ENCODE peak calls at places on chromosome 13, in four cellular contexts. P is LoVo; V is activated naive CD4-positive, alpha-beta T cell treated with Interleukin-2 at 50 U/mL for 16 hours; L is astrocyte of the spinal cord. H is an unnamed sample.
A peak's percentile ranks its signal among the peaks of the same experiment; 100 is the strongest.

GRCh38 chr13:113851826-113852535 is 11.9 kb downstream of the GAS6 start:
- DNase-seq in L (no peak), P (no peak), V (no peak), H (no peak)

GRCh38 chr13:76711515-76712182 is 174.6 kb downstream of the KCTD12 start:
- DNase-seq in L (peak; percentile 93), P (no peak), V (no peak), H (no peak)

GRCh38 chr13:79393564-79394249 is 12.3 kb downstream of the RBM26 start:
- DNase-seq in L (no peak), P (no peak), V (no peak), H (no peak)

GRCh38 chr13:96935971-96936370 is 58.3 kb downstream of the OXGR1 start:
- DNase-seq in L (no peak), V (no peak), P (no peak), H (no peak)

GRCh38 chr13:26872444-26873173 is 112.0 kb upstream of the GPR12 start:
- DNase-seq in V (peak; percentile 20), L (no peak), P (peak; percentile 32), H (peak; percentile 71)

GRCh38 chr13:39816936-39817335 is 161.5 kb downstream of the COG6 start:
- DNase-seq in V (no peak), L (peak; percentile 73), P (no peak), H (no peak)

GRCh38 chr13:112562786-112563383 is 25.1 kb downstream of the TUBGCP3 start:
- DNase-seq in V (no peak), L (no peak), P (no peak), H (no peak)

GRCh38 chr13:64154514-64154913 is 2738.9 kb upstream of the PCDH20 start:
- DNase-seq in V (no peak), P (no peak), L (peak; percentile 23), H (no peak)

GRCh38 chr13:34001357-34001756 is 183.4 kb downstream of the RFC3 start:
- DNase-seq in V (no peak), L (no peak), P (no peak), H (no peak)

GRCh38 chr13:113649212-113649611 is 8.8 kb downstream of the ATP4B start:
- DNase-seq in P (no peak), L (no peak), V (no peak), H (no peak)

GRCh38 chr13:79528356-79528755 is 47.4 kb downstream of the NDFIP2 start:
- DNase-seq in P (no peak), V (no peak), L (no peak), H (no peak)

GRCh38 chr13:40069173-40070044 is 413.9 kb downstream of the COG6 start:
- DNase-seq in P (peak; percentile 33), V (peak; percentile 70), L (peak; percentile 63), H (peak; percentile 77)

GRCh38 chr13:61095885-61096284 is 319.8 kb downstream of the PCDH20 start:
- DNase-seq in P (no peak), V (no peak), L (no peak), H (no peak)

GRCh38 chr13:114140909-114141255 is 8.5 kb upstream of the RASA3 start:
- DNase-seq in L (no peak), P (no peak), V (peak; percentile 44), H (no peak)

GRCh38 chr13:66312312-66313087 is 917.6 kb downstream of the PCDH9 start:
- DNase-seq in L (peak; percentile 92), V (no peak), P (peak; percentile 33), H (no peak)

GRCh38 chr13:37889102-37889501 is 19.5 kb upstream of the TRPC4 start:
- DNase-seq in P (no peak), V (no peak), L (peak; percentile 58), H (no peak)

GRCh38 chr13:99356216-99357089 is 49.3 kb upstream of the GPR183 start:
- DNase-seq in L (peak; percentile 92), P (no peak), V (peak; percentile 33), H (no peak)

GRCh38 chr13:74114202-74114601 is 20.0 kb downstream of the KLF12 start:
- DNase-seq in L (peak; percentile 58), P (no peak), V (no peak), H (no peak)

GRCh38 chr13:101649490-101650126 is 197.1 kb downstream of the ITGBL1 start:
- DNase-seq in L (peak; percentile 59), V (no peak), P (no peak), H (no peak)

GRCh38 chr13:27001705-27002104 is 169.9 kb downstream of the USP12 start:
- DNase-seq in V (no peak), P (no peak), L (no peak), H (no peak)

GRCh38 chr13:109968876-109969577 is 182.6 kb upstream of the IRS2 start:
- DNase-seq in P (no peak), L (no peak), V (no peak), H (no peak)

GRCh38 chr13:111437417-111437816 is 117.0 kb downstream of the TEX29 start:
- DNase-seq in L (no peak), V (no peak), P (no peak), H (no peak)

GRCh38 chr13:47111499-47111898 is 214.6 kb upstream of the HTR2A start:
- DNase-seq in L (no peak), V (no peak), P (no peak), H (no peak)

GRCh38 chr13:42275098-42275471 is 3.1 kb downstream of the AKAP11 start:
- DNase-seq in P (no peak), V (no peak), L (no peak), H (no peak)

GRCh38 chr13:27868639-27869435 is 51.0 kb upstream of the PDX1 start:
- DNase-seq in V (no peak), L (peak; percentile 1), P (peak; percentile 22), H (no peak)

H was measured in iPS-NIHi11.